ENCODE peak calls at places on chromosomes 4 and X, in six cellular contexts. G is heart left ventricle, Y is heart right ventricle, W is adrenal gland, O is stomach, F is osteoblast. J is an unnamed sample. For H3K9me3, the result is how much of the 10 kb centered on the place peaks cover.

GRCh38 chrX:39975094-39975865 is 122.5 kb downstream of the BCOR start:
- DNase-seq in G (no peak), Y (no peak), W (no peak), O (peak), F (no peak), J (no peak)

GRCh38 chrX:64093761-64094160 is 111.7 kb downstream of the AMER1 start:
- DNase-seq in G (no peak), Y (no peak), W (no peak), O (no peak), F (no peak), J (no peak)

GRCh38 chrX:590666-591065 is 39.9 kb upstream of the SHOX start:
- DNase-seq in G (no peak), Y (no peak), W (no peak), O (no peak), F (no peak), J (no peak)

GRCh38 chr4:118953276-118953675 is 64.6 kb downstream of the SYNPO2 start:
- DNase-seq in G (no peak), Y (no peak), W (no peak), O (no peak), F (no peak), J (no peak)

GRCh38 chr4:94941706-94942105 is 184.0 kb downstream of the BMPR1B start:
- DNase-seq in G (no peak), Y (no peak), W (no peak), O (no peak), F (no peak), J (no peak)

GRCh38 chr4:108361886-108362285 is 193.2 kb upstream of the LEF1 start:
- DNase-seq in G (no peak), Y (no peak), W (no peak), O (no peak), F (no peak), J (no peak)

GRCh38 chr4:20376070-20376469 is 124.4 kb downstream of the SLIT2 start:
- DNase-seq in G (no peak), Y (no peak), W (no peak), O (no peak), F (no peak), J (no peak)

GRCh38 chr4:129223955-129224354 is 128.0 kb downstream of the C4orf33 start:
- DNase-seq in G (no peak), Y (no peak), W (no peak), O (no peak), F (no peak), J (no peak)

GRCh38 chr4:185811509-185812364 is at the start of gene SORBS2:
- DNase-seq in G (no peak), Y (peak), W (no peak), O (peak), F (no peak), J (no peak)

GRCh38 chrX:65609237-65609636 is 58.2 kb upstream of the MSN start:
- DNase-seq in G (no peak), Y (no peak), W (no peak), O (no peak), F (no peak), J (no peak)

GRCh38 chr4:18082254-18082653 is 60.7 kb upstream of the LCORL start:
- DNase-seq in G (no peak), Y (no peak), W (no peak), O (no peak), F (no peak), J (no peak)

GRCh38 chrX:15366507-15367352 is 17.5 kb downstream of the VEGFD start:
- DNase-seq in G (no peak), Y (no peak), W (no peak), O (no peak), F (no peak), J (no peak)

GRCh38 chr4:57544811-57545654 is 434.8 kb upstream of the IGFBP7 start:
- DNase-seq in G (no peak), Y (no peak), W (no peak), O (no peak), F (no peak), J (no peak)

GRCh38 chr4:184097240-184097619 is 120.4 kb downstream of the ENPP6 start:
- DNase-seq in G (peak), Y (peak), W (peak), O (peak), F (no peak), J (no peak)

GRCh38 chrX:23756165-23756564 is 13.1 kb upstream of the ACOT9 start:
- DNase-seq in G (peak), Y (peak), W (peak), O (peak), F (peak), J (no peak)

GRCh38 chrX:11293113-11293512 is at the start of gene AMELX:
- DNase-seq in G (no peak), Y (no peak), W (no peak), O (no peak), F (no peak), J (no peak)

GRCh38 chr4:121594796-121595526 is 101.8 kb downstream of the ANXA5 start:
- DNase-seq in G (peak), Y (peak), W (peak), O (no peak), F (peak), J (no peak)

GRCh38 chr4:145043306-145043705 is 54.7 kb downstream of the ANAPC10 start:
- DNase-seq in G (no peak), Y (no peak), W (no peak), O (no peak), F (no peak), J (no peak)

GRCh38 chrX:51860679-51861078 is 32.7 kb upstream of the MAGED1 start:
- DNase-seq in G (no peak), Y (peak), W (no peak), O (no peak), F (no peak), J (no peak)

GRCh38 chr4:168995537-168996295 is 14.3 kb downstream of the CBR4 start:
- DNase-seq in G (no peak), Y (no peak), W (no peak), O (no peak), F (no peak), J (no peak)

GRCh38 chrX:112832481-112833095 is 8.0 kb downstream of the AMOT start:
- DNase-seq in G (no peak), Y (no peak), W (no peak), O (peak), F (no peak), J (no peak)

GRCh38 chr4:786074-786741 is 39.7 kb downstream of the CPLX1 start:
- DNase-seq in G (no peak), Y (no peak), W (no peak), O (no peak), F (peak), J (no peak)

GRCh38 chrX:40953369-40953768 is 131.9 kb upstream of the USP9X start:
- DNase-seq in G (no peak), Y (no peak), W (no peak), O (no peak), F (no peak), J (no peak)

GRCh38 chrX:132614297-132614696 is 125.5 kb upstream of the MBNL3 start:
- DNase-seq in G (no peak), Y (no peak), W (no peak), O (no peak), F (no peak), J (no peak)

GRCh38 chrX:97616883-97617510 is 733.3 kb downstream of the RPA4 start:
- DNase-seq in G (no peak), Y (no peak), W (no peak), O (no peak), F (no peak), J (no peak)

GRCh38 chr4:40562681-40563080 is 67.0 kb downstream of the RBM47 start:
- DNase-seq in G (no peak), Y (no peak), W (no peak), O (no peak), F (no peak), J (no peak)

GRCh38 chr4:154781126-154781982 is at the start of gene RBM46:
- DNase-seq in G (no peak), Y (no peak), W (no peak), O (no peak), F (no peak), J (no peak)

GRCh38 chrX:39162322-39162721 is 361.1 kb downstream of the MID1IP1 start:
- DNase-seq in G (no peak), Y (no peak), W (no peak), O (no peak), F (no peak), J (no peak)

GRCh38 chrX:2710496-2710895 is 19.4 kb downstream of the CD99 start:
- DNase-seq in G (no peak), Y (no peak), W (no peak), O (no peak), F (no peak), J (no peak)

GRCh38 chrX:78710146-78710545 is 37.4 kb upstream of the LPAR4 start:
- DNase-seq in G (no peak), Y (no peak), W (no peak), O (no peak), F (no peak), J (no peak)
- TF ChIP-seq CTCF in G (no peak), Y (no peak), W (no peak), O (no peak), F (no peak), J (no peak)

DNA sequence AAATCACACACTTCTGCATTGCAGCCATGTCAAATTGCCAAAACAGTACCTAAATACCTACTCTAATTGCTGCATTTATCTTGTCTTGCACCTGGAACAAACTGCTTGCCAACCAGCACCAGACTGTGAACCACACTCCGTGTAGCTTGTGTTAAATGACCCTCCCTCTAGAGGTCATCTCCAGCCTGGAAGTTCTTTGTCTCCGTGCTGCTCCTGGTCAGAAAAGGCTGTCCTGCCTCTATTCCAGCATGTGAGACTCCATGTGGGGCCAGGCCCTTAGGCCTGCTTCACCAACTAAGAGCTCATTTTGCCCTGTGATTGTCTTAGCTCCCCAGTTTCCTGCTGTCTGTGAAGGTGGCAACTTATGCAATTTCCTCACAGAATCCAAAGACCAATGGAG is 28.3 kb downstream of the CNGA2 start:
- DNase-seq in G (no peak), Y (no peak), W (no peak), O (no peak), F (no peak), J (no peak)
- H3K9me3 ChIP-seq in G (under half), Y (under half), W (under half), O (under half), F (under half), J (under half)

DNA sequence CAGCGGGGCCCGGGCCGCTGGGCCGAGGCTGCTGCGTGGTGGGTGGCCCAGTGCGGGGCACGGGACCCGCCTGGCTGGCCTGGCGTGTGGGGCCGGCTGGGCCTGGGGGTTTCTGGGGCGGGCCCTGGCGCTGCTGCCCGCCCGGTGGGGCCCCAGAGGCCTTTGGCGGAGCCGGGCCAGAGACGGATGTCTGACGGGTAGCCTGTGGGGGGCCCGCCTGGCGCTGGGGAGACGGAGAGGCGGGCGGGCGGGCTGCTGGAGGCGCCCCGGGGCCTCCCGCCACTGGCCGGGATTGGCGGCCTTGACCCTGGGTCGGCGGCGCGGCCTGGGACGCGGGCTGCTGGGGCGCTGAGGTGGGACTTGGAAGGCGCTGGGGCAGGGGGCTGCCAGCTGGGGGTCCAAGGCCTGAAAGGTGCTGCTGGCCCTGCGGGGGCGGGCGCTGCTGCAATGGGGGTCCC is 8.1 kb upstream of the TIMP1 start:
- DNase-seq in G (no peak), Y (no peak), W (no peak), O (no peak), F (no peak), J (no peak)
- H3K4me3 ChIP-seq in G (peak), Y (peak), W (no peak), O (peak), F (no peak), J (no peak)

GRCh38 chr4:89837385-89837995 is 529 bp upstream of the SNCA start:
- DNase-seq in G (peak), Y (no peak), W (peak), O (no peak), F (no peak), J (no peak)
- TF ChIP-seq CTCF in G (no peak), Y (peak), W (no peak), O (no peak), F (no peak), J (no peak)

J was measured in gastrocnemius medialis.